ENCODE peak calls at places on chromosomes 2 and 18, in eight cellular contexts. One of them, this sample, is unnamed.
A peak's percentile ranks its signal among the peaks of the same experiment; 100 is the strongest.

GRCh38 chr2:12303181-12304030 is 413.3 kb upstream of the TRIB2 start:
- DNase-seq in posterior cingulate gyrus: no peak
- DNase-seq in activated T-cell treated with anti-CD3 and anti-CD28 coated beads, Interleukin-2, amount 50 U/mL, for 72 hours: peak; percentile 46
- DNase-seq in NCI-H524: peak; percentile 63
- DNase-seq in mucosa of gallbladder: no peak
- DNase-seq in H4: peak; percentile 93
- DNase-seq in prostate gland: no peak
- DNase-seq in NCI-H1930: no peak
- DNase-seq in this sample: no peak

GRCh38 chr2:109126501-109126860 is 2.5 kb upstream of the SH3RF3 start:
- DNase-seq in posterior cingulate gyrus: no peak
- DNase-seq in activated T-cell treated with anti-CD3 and anti-CD28 coated beads, Interleukin-2, amount 50 U/mL, for 72 hours: no peak
- DNase-seq in NCI-H524: no peak
- DNase-seq in mucosa of gallbladder: no peak
- DNase-seq in H4: peak; percentile 72
- DNase-seq in prostate gland: no peak
- DNase-seq in NCI-H1930: no peak
- DNase-seq in this sample: no peak

GRCh38 chr2:233430091-233430490 is 75.8 kb downstream of the DGKD start:
- DNase-seq in posterior cingulate gyrus: no peak
- DNase-seq in activated T-cell treated with anti-CD3 and anti-CD28 coated beads, Interleukin-2, amount 50 U/mL, for 72 hours: no peak
- DNase-seq in NCI-H524: no peak
- DNase-seq in mucosa of gallbladder: no peak
- DNase-seq in H4: no peak
- DNase-seq in prostate gland: no peak
- DNase-seq in NCI-H1930: no peak
- DNase-seq in this sample: no peak

GRCh38 chr2:46333912-46334311 is 36.7 kb downstream of the EPAS1 start:
- DNase-seq in posterior cingulate gyrus: no peak
- DNase-seq in activated T-cell treated with anti-CD3 and anti-CD28 coated beads, Interleukin-2, amount 50 U/mL, for 72 hours: no peak
- DNase-seq in NCI-H524: peak; percentile 11
- DNase-seq in mucosa of gallbladder: no peak
- DNase-seq in H4: no peak
- DNase-seq in prostate gland: no peak
- DNase-seq in NCI-H1930: no peak
- DNase-seq in this sample: no peak

GRCh38 chr2:28423856-28424605 is 31.4 kb downstream of the FOSL2 start:
- DNase-seq in posterior cingulate gyrus: no peak
- DNase-seq in activated T-cell treated with anti-CD3 and anti-CD28 coated beads, Interleukin-2, amount 50 U/mL, for 72 hours: peak; percentile 54
- DNase-seq in NCI-H524: no peak
- DNase-seq in mucosa of gallbladder: no peak
- DNase-seq in H4: no peak
- DNase-seq in prostate gland: no peak
- DNase-seq in NCI-H1930: no peak
- DNase-seq in this sample: no peak

GRCh38 chr2:74379851-74380789 is at the start of gene DCTN1:
- DNase-seq in posterior cingulate gyrus: peak; percentile 79
- DNase-seq in activated T-cell treated with anti-CD3 and anti-CD28 coated beads, Interleukin-2, amount 50 U/mL, for 72 hours: peak; percentile 8
- DNase-seq in NCI-H524: peak; percentile 6
- DNase-seq in mucosa of gallbladder: peak; percentile 48
- DNase-seq in H4: no peak
- DNase-seq in prostate gland: peak; percentile 43
- DNase-seq in NCI-H1930: no peak
- DNase-seq in this sample: no peak

GRCh38 chr2:20415511-20415918 is 31.4 kb upstream of the RHOB start:
- DNase-seq in posterior cingulate gyrus: no peak
- DNase-seq in activated T-cell treated with anti-CD3 and anti-CD28 coated beads, Interleukin-2, amount 50 U/mL, for 72 hours: no peak
- DNase-seq in NCI-H524: no peak
- DNase-seq in mucosa of gallbladder: no peak
- DNase-seq in H4: no peak
- DNase-seq in prostate gland: no peak
- DNase-seq in NCI-H1930: no peak
- DNase-seq in this sample: no peak

GRCh38 chr2:146376511-146377084 is 1468.2 kb upstream of the ACVR2A start:
- DNase-seq in posterior cingulate gyrus: no peak
- DNase-seq in activated T-cell treated with anti-CD3 and anti-CD28 coated beads, Interleukin-2, amount 50 U/mL, for 72 hours: no peak
- DNase-seq in NCI-H524: no peak
- DNase-seq in mucosa of gallbladder: no peak
- DNase-seq in H4: no peak
- DNase-seq in prostate gland: no peak
- DNase-seq in NCI-H1930: no peak
- DNase-seq in this sample: no peak

GRCh38 chr2:72543527-72544216 is 282.2 kb downstream of the EXOC6B start:
- DNase-seq in posterior cingulate gyrus: no peak
- DNase-seq in activated T-cell treated with anti-CD3 and anti-CD28 coated beads, Interleukin-2, amount 50 U/mL, for 72 hours: no peak
- DNase-seq in NCI-H524: no peak
- DNase-seq in mucosa of gallbladder: no peak
- DNase-seq in H4: no peak
- DNase-seq in prostate gland: no peak
- DNase-seq in NCI-H1930: no peak
- DNase-seq in this sample: no peak

GRCh38 chr18:22637787-22638186 is 220.1 kb upstream of the CTAGE1 start:
- DNase-seq in posterior cingulate gyrus: no peak
- DNase-seq in activated T-cell treated with anti-CD3 and anti-CD28 coated beads, Interleukin-2, amount 50 U/mL, for 72 hours: no peak
- DNase-seq in NCI-H524: no peak
- DNase-seq in mucosa of gallbladder: no peak
- DNase-seq in H4: peak; percentile 13
- DNase-seq in prostate gland: no peak
- DNase-seq in NCI-H1930: no peak
- DNase-seq in this sample: no peak

GRCh38 chr2:178205853-178206516 is 11.7 kb downstream of the OSBPL6 start:
- DNase-seq in posterior cingulate gyrus: no peak
- DNase-seq in activated T-cell treated with anti-CD3 and anti-CD28 coated beads, Interleukin-2, amount 50 U/mL, for 72 hours: no peak
- DNase-seq in NCI-H524: no peak
- DNase-seq in mucosa of gallbladder: no peak
- DNase-seq in H4: no peak
- DNase-seq in prostate gland: no peak
- DNase-seq in NCI-H1930: no peak
- DNase-seq in this sample: no peak

GRCh38 chr2:141496805-141497204 is 634.0 kb downstream of the LRP1B start:
- DNase-seq in posterior cingulate gyrus: no peak
- DNase-seq in activated T-cell treated with anti-CD3 and anti-CD28 coated beads, Interleukin-2, amount 50 U/mL, for 72 hours: no peak
- DNase-seq in NCI-H524: no peak
- DNase-seq in mucosa of gallbladder: no peak
- DNase-seq in H4: no peak
- DNase-seq in prostate gland: no peak
- DNase-seq in NCI-H1930: no peak
- DNase-seq in this sample: no peak

GRCh38 chr2:69642709-69643601 is 584 bp downstream of the AAK1 start:
- DNase-seq in posterior cingulate gyrus: peak; percentile 41
- DNase-seq in activated T-cell treated with anti-CD3 and anti-CD28 coated beads, Interleukin-2, amount 50 U/mL, for 72 hours: peak; percentile 68
- DNase-seq in NCI-H524: peak; percentile 57
- DNase-seq in mucosa of gallbladder: peak; percentile 31
- DNase-seq in H4: peak; percentile 52
- DNase-seq in prostate gland: peak; percentile 30
- DNase-seq in NCI-H1930: no peak
- DNase-seq in this sample: peak; percentile 37

GRCh38 chr2:96950391-96951124 is 35.8 kb downstream of the FAM178B start:
- DNase-seq in posterior cingulate gyrus: no peak
- DNase-seq in activated T-cell treated with anti-CD3 and anti-CD28 coated beads, Interleukin-2, amount 50 U/mL, for 72 hours: no peak
- DNase-seq in NCI-H524: peak; percentile 68
- DNase-seq in mucosa of gallbladder: no peak
- DNase-seq in H4: no peak
- DNase-seq in prostate gland: no peak
- DNase-seq in NCI-H1930: no peak
- DNase-seq in this sample: no peak

GRCh38 chr2:118490323-118490722 is 357.1 kb downstream of the EN1 start:
- DNase-seq in posterior cingulate gyrus: no peak
- DNase-seq in activated T-cell treated with anti-CD3 and anti-CD28 coated beads, Interleukin-2, amount 50 U/mL, for 72 hours: no peak
- DNase-seq in NCI-H524: no peak
- DNase-seq in mucosa of gallbladder: no peak
- DNase-seq in H4: no peak
- DNase-seq in prostate gland: no peak
- DNase-seq in NCI-H1930: no peak
- DNase-seq in this sample: no peak

GRCh38 chr2:164535280-164536025 is 85.8 kb downstream of the GRB14 start:
- DNase-seq in posterior cingulate gyrus: no peak
- DNase-seq in activated T-cell treated with anti-CD3 and anti-CD28 coated beads, Interleukin-2, amount 50 U/mL, for 72 hours: no peak
- DNase-seq in NCI-H524: no peak
- DNase-seq in mucosa of gallbladder: no peak
- DNase-seq in H4: no peak
- DNase-seq in prostate gland: no peak
- DNase-seq in NCI-H1930: no peak
- DNase-seq in this sample: no peak

GRCh38 chr2:61179701-61180639 is 18.0 kb downstream of the C2orf74 start:
- DNase-seq in posterior cingulate gyrus: peak; percentile 57
- DNase-seq in activated T-cell treated with anti-CD3 and anti-CD28 coated beads, Interleukin-2, amount 50 U/mL, for 72 hours: no peak
- DNase-seq in NCI-H524: no peak
- DNase-seq in mucosa of gallbladder: peak; percentile 54
- DNase-seq in H4: no peak
- DNase-seq in prostate gland: peak; percentile 29
- DNase-seq in NCI-H1930: no peak
- DNase-seq in this sample: no peak

GRCh38 chr18:48340502-48340901 is 68.7 kb downstream of the ZBTB7C start:
- DNase-seq in posterior cingulate gyrus: no peak
- DNase-seq in activated T-cell treated with anti-CD3 and anti-CD28 coated beads, Interleukin-2, amount 50 U/mL, for 72 hours: no peak
- DNase-seq in NCI-H524: peak; percentile 81
- DNase-seq in mucosa of gallbladder: no peak
- DNase-seq in H4: no peak
- DNase-seq in prostate gland: no peak
- DNase-seq in NCI-H1930: no peak
- DNase-seq in this sample: no peak

GRCh38 chr2:36811071-36811470 is 114.6 kb downstream of the VIT start:
- DNase-seq in posterior cingulate gyrus: no peak
- DNase-seq in activated T-cell treated with anti-CD3 and anti-CD28 coated beads, Interleukin-2, amount 50 U/mL, for 72 hours: no peak
- DNase-seq in NCI-H524: peak; percentile 95
- DNase-seq in mucosa of gallbladder: no peak
- DNase-seq in H4: no peak
- DNase-seq in prostate gland: no peak
- DNase-seq in NCI-H1930: no peak
- DNase-seq in this sample: no peak

GRCh38 chr2:88028931-88029330 is 12.6 kb upstream of the RNU2-63P start:
- DNase-seq in posterior cingulate gyrus: no peak
- DNase-seq in activated T-cell treated with anti-CD3 and anti-CD28 coated beads, Interleukin-2, amount 50 U/mL, for 72 hours: no peak
- DNase-seq in NCI-H524: no peak
- DNase-seq in mucosa of gallbladder: no peak
- DNase-seq in H4: no peak
- DNase-seq in prostate gland: no peak
- DNase-seq in NCI-H1930: no peak
- DNase-seq in this sample: no peak

GRCh38 chr2:241156997-241157441 is 6.8 kb downstream of the PPP1R7 start:
- DNase-seq in posterior cingulate gyrus: no peak
- DNase-seq in activated T-cell treated with anti-CD3 and anti-CD28 coated beads, Interleukin-2, amount 50 U/mL, for 72 hours: no peak
- DNase-seq in NCI-H524: no peak
- DNase-seq in mucosa of gallbladder: no peak
- DNase-seq in H4: no peak
- DNase-seq in prostate gland: peak; percentile 42
- DNase-seq in NCI-H1930: no peak
- DNase-seq in this sample: no peak

GRCh38 chr2:209121691-209122090 is 302.2 kb upstream of the MAP2 start:
- DNase-seq in posterior cingulate gyrus: no peak
- DNase-seq in activated T-cell treated with anti-CD3 and anti-CD28 coated beads, Interleukin-2, amount 50 U/mL, for 72 hours: no peak
- DNase-seq in NCI-H524: no peak
- DNase-seq in mucosa of gallbladder: no peak
- DNase-seq in H4: no peak
- DNase-seq in prostate gland: no peak
- DNase-seq in NCI-H1930: no peak
- DNase-seq in this sample: no peak

GRCh38 chr2:69693472-69694450 is 48.2 kb upstream of the ANXA4 start:
- DNase-seq in posterior cingulate gyrus: no peak
- DNase-seq in activated T-cell treated with anti-CD3 and anti-CD28 coated beads, Interleukin-2, amount 50 U/mL, for 72 hours: peak; percentile 38
- DNase-seq in NCI-H524: no peak
- DNase-seq in mucosa of gallbladder: no peak
- DNase-seq in H4: no peak
- DNase-seq in prostate gland: no peak
- DNase-seq in NCI-H1930: no peak
- DNase-seq in this sample: no peak

GRCh38 chr18:63832470-63832869 is 55.0 kb upstream of the SERPINB2 start:
- DNase-seq in posterior cingulate gyrus: no peak
- DNase-seq in activated T-cell treated with anti-CD3 and anti-CD28 coated beads, Interleukin-2, amount 50 U/mL, for 72 hours: no peak
- DNase-seq in NCI-H524: no peak
- DNase-seq in mucosa of gallbladder: no peak
- DNase-seq in H4: no peak
- DNase-seq in prostate gland: no peak
- DNase-seq in NCI-H1930: no peak
- DNase-seq in this sample: no peak

GRCh38 chr18:36867056-36867455 is 38.1 kb downstream of the KIAA1328 start:
- DNase-seq in posterior cingulate gyrus: peak; percentile 22
- DNase-seq in activated T-cell treated with anti-CD3 and anti-CD28 coated beads, Interleukin-2, amount 50 U/mL, for 72 hours: no peak
- DNase-seq in NCI-H524: no peak
- DNase-seq in mucosa of gallbladder: no peak
- DNase-seq in H4: no peak
- DNase-seq in prostate gland: no peak
- DNase-seq in NCI-H1930: no peak
- DNase-seq in this sample: no peak

GRCh38 chr18:39271654-39272053 is 1706.1 kb upstream of the CELF4 start:
- DNase-seq in posterior cingulate gyrus: no peak
- DNase-seq in activated T-cell treated with anti-CD3 and anti-CD28 coated beads, Interleukin-2, amount 50 U/mL, for 72 hours: no peak
- DNase-seq in NCI-H524: no peak
- DNase-seq in mucosa of gallbladder: no peak
- DNase-seq in H4: no peak
- DNase-seq in prostate gland: no peak
- DNase-seq in NCI-H1930: no peak
- DNase-seq in this sample: no peak